ENCODE peak calls at places on chromosomes 5 and 9, in ten cellular contexts. One of them, this sample, is unnamed.

GRCh38 chr9:129081388-129081889 is 528 bp downstream of the DOLPP1 start:
- DNase-seq in NB4: no peak
- DNase-seq in HCT116: no peak
- DNase-seq in A549: peak; percentile 93
- DNase-seq in H1: no peak
- DNase-seq in WTC11: no peak
- DNase-seq in GM12878: peak; percentile 15
- DNase-seq in K562: peak; percentile 94
- DNase-seq in endothelial cell of umbilical vein: no peak
- DNase-seq in SK-N-SH: peak; percentile 97
- DNase-seq in this sample: no peak

GRCh38 chr9:3403315-3403714 is 122.5 kb downstream of the RFX3 start:
- DNase-seq in SK-N-SH: no peak
- DNase-seq in NB4: no peak
- DNase-seq in WTC11: no peak
- DNase-seq in K562: no peak
- DNase-seq in A549: no peak
- DNase-seq in GM12878: no peak
- DNase-seq in endothelial cell of umbilical vein: no peak
- DNase-seq in H1: no peak
- DNase-seq in HCT116: no peak
- DNase-seq in this sample: no peak

GRCh38 chr9:137441289-137441934 is at the start of gene ENTPD8:
- DNase-seq in H1: peak; percentile 93
- DNase-seq in endothelial cell of umbilical vein: no peak
- DNase-seq in NB4: peak; percentile 48
- DNase-seq in A549: peak; percentile 76
- DNase-seq in WTC11: peak; percentile 90
- DNase-seq in SK-N-SH: peak; percentile 89
- DNase-seq in GM12878: no peak
- DNase-seq in HCT116: no peak
- DNase-seq in K562: peak; percentile 71
- DNase-seq in this sample: peak; percentile 87

GRCh38 chr9:129385615-129385934 is 207.5 kb upstream of the IER5L start:
- DNase-seq in SK-N-SH: no peak
- DNase-seq in WTC11: no peak
- DNase-seq in endothelial cell of umbilical vein: no peak
- DNase-seq in K562: no peak
- DNase-seq in A549: no peak
- DNase-seq in H1: no peak
- DNase-seq in GM12878: no peak
- DNase-seq in NB4: no peak
- DNase-seq in HCT116: no peak
- DNase-seq in this sample: no peak

GRCh38 chr9:89731262-89731980 is 126.6 kb downstream of the GADD45G start:
- DNase-seq in NB4: no peak
- DNase-seq in GM12878: no peak
- DNase-seq in WTC11: no peak
- DNase-seq in K562: no peak
- DNase-seq in H1: no peak
- DNase-seq in HCT116: no peak
- DNase-seq in SK-N-SH: no peak
- DNase-seq in endothelial cell of umbilical vein: no peak
- DNase-seq in A549: no peak
- DNase-seq in this sample: no peak

GRCh38 chr5:10600629-10601245 is 36.9 kb downstream of the ANKRD33B start:
- DNase-seq in H1: no peak
- DNase-seq in HCT116: no peak
- DNase-seq in WTC11: no peak
- DNase-seq in GM12878: no peak
- DNase-seq in K562: no peak
- DNase-seq in NB4: no peak
- DNase-seq in endothelial cell of umbilical vein: no peak
- DNase-seq in SK-N-SH: no peak
- DNase-seq in A549: no peak
- DNase-seq in this sample: no peak

GRCh38 chr5:143063175-143063970 is 293.2 kb downstream of the ARHGAP26 start:
- DNase-seq in K562: no peak
- DNase-seq in H1: no peak
- DNase-seq in NB4: no peak
- DNase-seq in A549: no peak
- DNase-seq in HCT116: no peak
- DNase-seq in WTC11: no peak
- DNase-seq in endothelial cell of umbilical vein: no peak
- DNase-seq in SK-N-SH: no peak
- DNase-seq in GM12878: no peak
- DNase-seq in this sample: no peak

GRCh38 chr5:72597456-72597948 is 90.3 kb upstream of the ZNF366 start:
- DNase-seq in GM12878: no peak
- DNase-seq in HCT116: no peak
- DNase-seq in NB4: no peak
- DNase-seq in WTC11: no peak
- DNase-seq in A549: peak; percentile 6
- DNase-seq in SK-N-SH: no peak
- DNase-seq in H1: no peak
- DNase-seq in K562: peak; percentile 88
- DNase-seq in endothelial cell of umbilical vein: peak; percentile 94
- DNase-seq in this sample: no peak

GRCh38 chr5:66820630-66821207 is 224.5 kb downstream of the MAST4 start:
- DNase-seq in H1: no peak
- DNase-seq in endothelial cell of umbilical vein: no peak
- DNase-seq in HCT116: no peak
- DNase-seq in WTC11: no peak
- DNase-seq in NB4: no peak
- DNase-seq in K562: no peak
- DNase-seq in A549: no peak
- DNase-seq in SK-N-SH: no peak
- DNase-seq in GM12878: no peak
- DNase-seq in this sample: no peak

GRCh38 chr9:34628656-34629491 is at the start of gene ARID3C:
- DNase-seq in H1: peak; percentile 70
- DNase-seq in NB4: peak; percentile 60
- DNase-seq in K562: peak; percentile 56
- DNase-seq in HCT116: no peak
- DNase-seq in WTC11: peak; percentile 53
- DNase-seq in endothelial cell of umbilical vein: no peak
- DNase-seq in SK-N-SH: peak; percentile 84
- DNase-seq in GM12878: no peak
- DNase-seq in A549: no peak
- DNase-seq in this sample: no peak

GRCh38 chr5:122997294-122997693 is 39.2 kb downstream of the PPIC start:
- DNase-seq in HCT116: no peak
- DNase-seq in K562: no peak
- DNase-seq in A549: no peak
- DNase-seq in endothelial cell of umbilical vein: no peak
- DNase-seq in GM12878: no peak
- DNase-seq in WTC11: no peak
- DNase-seq in SK-N-SH: no peak
- DNase-seq in H1: no peak
- DNase-seq in NB4: no peak
- DNase-seq in this sample: no peak

GRCh38 chr5:179905144-179905526 is 2.6 kb downstream of the TBC1D9B start:
- DNase-seq in A549: no peak
- DNase-seq in WTC11: no peak
- DNase-seq in endothelial cell of umbilical vein: peak; percentile 64
- DNase-seq in GM12878: no peak
- DNase-seq in H1: no peak
- DNase-seq in HCT116: no peak
- DNase-seq in SK-N-SH: no peak
- DNase-seq in NB4: peak; percentile 32
- DNase-seq in K562: no peak
- DNase-seq in this sample: no peak

GRCh38 chr9:70477146-70477745 is 62.8 kb upstream of the KLF9 start:
- DNase-seq in NB4: no peak
- DNase-seq in GM12878: no peak
- DNase-seq in H1: no peak
- DNase-seq in A549: no peak
- DNase-seq in SK-N-SH: no peak
- DNase-seq in endothelial cell of umbilical vein: peak; percentile 32
- DNase-seq in WTC11: no peak
- DNase-seq in HCT116: no peak
- DNase-seq in K562: no peak
- DNase-seq in this sample: no peak

GRCh38 chr5:134409321-134409720 is 2.4 kb downstream of the CDKN2AIPNL start:
- DNase-seq in K562: no peak
- DNase-seq in HCT116: no peak
- DNase-seq in H1: no peak
- DNase-seq in endothelial cell of umbilical vein: no peak
- DNase-seq in GM12878: no peak
- DNase-seq in A549: no peak
- DNase-seq in NB4: no peak
- DNase-seq in SK-N-SH: no peak
- DNase-seq in WTC11: no peak
- DNase-seq in this sample: no peak

GRCh38 chr5:58683567-58683966 is 100.7 kb downstream of the RAB3C start:
- DNase-seq in HCT116: no peak
- DNase-seq in GM12878: no peak
- DNase-seq in SK-N-SH: no peak
- DNase-seq in WTC11: no peak
- DNase-seq in H1: no peak
- DNase-seq in A549: no peak
- DNase-seq in NB4: no peak
- DNase-seq in K562: no peak
- DNase-seq in endothelial cell of umbilical vein: peak; percentile 58
- DNase-seq in this sample: no peak

GRCh38 chr5:172044631-172045314 is 38.3 kb upstream of the FBXW11 start:
- DNase-seq in endothelial cell of umbilical vein: no peak
- DNase-seq in GM12878: no peak
- DNase-seq in SK-N-SH: no peak
- DNase-seq in HCT116: no peak
- DNase-seq in NB4: peak; percentile 38
- DNase-seq in WTC11: no peak
- DNase-seq in K562: peak; percentile 35
- DNase-seq in A549: no peak
- DNase-seq in H1: no peak
- DNase-seq in this sample: no peak

GRCh38 chr9:2727966-2728613 is 10.8 kb downstream of the KCNV2 start:
- DNase-seq in H1: no peak
- DNase-seq in WTC11: no peak
- DNase-seq in K562: peak; percentile 19
- DNase-seq in NB4: peak; percentile 92
- DNase-seq in GM12878: peak; percentile 61
- DNase-seq in endothelial cell of umbilical vein: peak; percentile 76
- DNase-seq in HCT116: peak; percentile 4
- DNase-seq in A549: no peak
- DNase-seq in SK-N-SH: peak; percentile 40
- DNase-seq in this sample: peak; percentile 58

GRCh38 chr5:141182248-141182647 is at the start of gene PCDHB16:
- DNase-seq in HCT116: no peak
- DNase-seq in NB4: no peak
- DNase-seq in A549: no peak
- DNase-seq in WTC11: peak; percentile 78
- DNase-seq in endothelial cell of umbilical vein: peak; percentile 16
- DNase-seq in H1: peak; percentile 78
- DNase-seq in GM12878: no peak
- DNase-seq in SK-N-SH: peak; percentile 64
- DNase-seq in K562: peak; percentile 17
- DNase-seq in this sample: peak; percentile 53

GRCh38 chr5:138946831-138947560 is 71.9 kb upstream of the LRRTM2 start:
- DNase-seq in NB4: no peak
- DNase-seq in HCT116: no peak
- DNase-seq in K562: no peak
- DNase-seq in SK-N-SH: no peak
- DNase-seq in GM12878: no peak
- DNase-seq in WTC11: no peak
- DNase-seq in A549: no peak
- DNase-seq in endothelial cell of umbilical vein: no peak
- DNase-seq in H1: no peak
- DNase-seq in this sample: no peak

GRCh38 chr9:77906991-77907390 is 124.6 kb downstream of the GNAQ start:
- DNase-seq in GM12878: no peak
- DNase-seq in endothelial cell of umbilical vein: no peak
- DNase-seq in K562: no peak
- DNase-seq in H1: no peak
- DNase-seq in HCT116: no peak
- DNase-seq in WTC11: no peak
- DNase-seq in NB4: no peak
- DNase-seq in A549: no peak
- DNase-seq in SK-N-SH: no peak
- DNase-seq in this sample: no peak
- TF ChIP-seq MAX in GM12878: no peak
- TF ChIP-seq MAX in endothelial cell of umbilical vein: no peak
- TF ChIP-seq MAX in K562: no peak
- TF ChIP-seq MAX in H1: no peak
- TF ChIP-seq MAX in HCT116: no peak
- TF ChIP-seq MAX in WTC11: no peak
- TF ChIP-seq MAX in NB4: no peak
- TF ChIP-seq MAX in A549: no peak
- TF ChIP-seq MAX in SK-N-SH: no peak
- TF ChIP-seq MAX in this sample: no peak

DNA sequence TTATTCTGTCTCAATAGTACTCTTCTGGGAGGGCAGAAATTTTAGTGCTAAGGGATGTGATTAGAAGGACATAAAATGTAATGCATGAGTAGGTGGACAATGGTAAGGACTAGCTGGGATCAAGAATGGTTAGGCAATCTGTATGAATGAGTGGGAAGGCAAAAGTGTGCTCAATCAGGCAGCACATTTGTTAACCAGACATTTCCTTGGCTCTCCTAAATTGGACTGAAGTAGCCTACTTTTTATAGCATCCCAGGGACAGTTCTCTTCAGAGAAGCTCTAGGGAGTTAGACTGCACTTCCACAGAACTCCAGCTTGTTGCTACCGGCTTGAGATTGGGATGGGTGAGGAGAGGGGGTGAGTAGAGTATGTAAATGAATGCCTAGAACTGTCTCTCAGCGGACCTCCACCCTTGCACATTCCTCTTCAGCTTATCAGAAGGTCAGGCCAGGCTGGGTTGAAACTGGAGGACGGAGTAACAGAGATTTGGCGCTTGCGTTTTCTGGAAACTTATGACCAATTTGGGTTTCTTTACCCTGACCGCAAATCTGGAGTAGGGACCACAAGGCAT is 19.0 kb upstream of the ARL14EPL start:
- DNase-seq in GM12878: no peak
- DNase-seq in WTC11: no peak
- DNase-seq in SK-N-SH: no peak
- DNase-seq in endothelial cell of umbilical vein: no peak
- DNase-seq in HCT116: no peak
- DNase-seq in H1: no peak
- DNase-seq in NB4: no peak
- DNase-seq in K562: no peak
- DNase-seq in A549: no peak
- DNase-seq in this sample: no peak
- TF ChIP-seq MAX in GM12878: no peak
- TF ChIP-seq MAX in WTC11: no peak
- TF ChIP-seq MAX in SK-N-SH: no peak
- TF ChIP-seq MAX in endothelial cell of umbilical vein: no peak
- TF ChIP-seq MAX in HCT116: no peak
- TF ChIP-seq MAX in H1: no peak
- TF ChIP-seq MAX in NB4: no peak
- TF ChIP-seq MAX in K562: no peak
- TF ChIP-seq MAX in A549: no peak
- TF ChIP-seq MAX in this sample: no peak

GRCh38 chr9:95757026-95757425 is 118.5 kb upstream of the ERCC6L2 start:
- DNase-seq in K562: no peak
- DNase-seq in HCT116: no peak
- DNase-seq in SK-N-SH: no peak
- DNase-seq in WTC11: no peak
- DNase-seq in H1: no peak
- DNase-seq in NB4: no peak
- DNase-seq in endothelial cell of umbilical vein: peak; percentile 79
- DNase-seq in A549: no peak
- DNase-seq in GM12878: no peak
- DNase-seq in this sample: no peak
- TF ChIP-seq MAX in K562: no peak
- TF ChIP-seq MAX in HCT116: no peak
- TF ChIP-seq MAX in SK-N-SH: no peak
- TF ChIP-seq MAX in WTC11: no peak
- TF ChIP-seq MAX in H1: no peak
- TF ChIP-seq MAX in NB4: no peak
- TF ChIP-seq MAX in endothelial cell of umbilical vein: no peak
- TF ChIP-seq MAX in A549: no peak
- TF ChIP-seq MAX in GM12878: no peak
- TF ChIP-seq MAX in this sample: no peak

GRCh38 chr5:124806026-124806856 is 59.8 kb upstream of the ZNF608 start:
- DNase-seq in A549: no peak
- DNase-seq in NB4: no peak
- DNase-seq in GM12878: no peak
- DNase-seq in K562: peak; percentile 62
- DNase-seq in H1: peak; percentile 51
- DNase-seq in WTC11: peak; percentile 29
- DNase-seq in SK-N-SH: peak; percentile 78
- DNase-seq in endothelial cell of umbilical vein: peak; percentile 94
- DNase-seq in HCT116: no peak
- DNase-seq in this sample: peak; percentile 73
- TF ChIP-seq MAX in A549: no peak
- TF ChIP-seq MAX in NB4: no peak
- TF ChIP-seq MAX in GM12878: no peak
- TF ChIP-seq MAX in K562: no peak
- TF ChIP-seq MAX in H1: no peak
- TF ChIP-seq MAX in WTC11: no peak
- TF ChIP-seq MAX in SK-N-SH: no peak
- TF ChIP-seq MAX in endothelial cell of umbilical vein: no peak
- TF ChIP-seq MAX in HCT116: no peak
- TF ChIP-seq MAX in this sample: no peak

This sample was measured in HepG2.